ENCODE peak calls at places on chromosomes 1 and 21, in six cellular contexts. One of them, this sample, is unnamed.

GRCh38 chr1:196680107-196680506 is 28.3 kb downstream of the CFH start:
- DNase-seq in mucosa of descending colon: no peak
- DNase-seq in A549: no peak
- DNase-seq in heart left ventricle: no peak
- DNase-seq in breast epithelium: no peak
- DNase-seq in naive thymus-derived CD4-positive, alpha-beta T cell: no peak
- DNase-seq in this sample: no peak

GRCh38 chr1:117009132-117009531 is 7.6 kb downstream of the CD101 start:
- DNase-seq in heart left ventricle: no peak
- DNase-seq in breast epithelium: no peak
- DNase-seq in naive thymus-derived CD4-positive, alpha-beta T cell: peak; percentile 27
- DNase-seq in mucosa of descending colon: no peak
- DNase-seq in A549: no peak
- DNase-seq in this sample: no peak

GRCh38 chr21:45282283-45283018 is 5.2 kb downstream of the POFUT2 start:
- DNase-seq in A549: no peak
- DNase-seq in naive thymus-derived CD4-positive, alpha-beta T cell: no peak
- DNase-seq in breast epithelium: peak; percentile 31
- DNase-seq in heart left ventricle: no peak
- DNase-seq in mucosa of descending colon: no peak
- DNase-seq in this sample: no peak

GRCh38 chr1:68010094-68010493 is 40.3 kb downstream of the DIRAS3 start:
- DNase-seq in naive thymus-derived CD4-positive, alpha-beta T cell: no peak
- DNase-seq in mucosa of descending colon: no peak
- DNase-seq in breast epithelium: no peak
- DNase-seq in heart left ventricle: no peak
- DNase-seq in A549: no peak
- DNase-seq in this sample: no peak

GRCh38 chr1:210123383-210123782 is 109.2 kb upstream of the SERTAD4 start:
- DNase-seq in heart left ventricle: no peak
- DNase-seq in A549: no peak
- DNase-seq in mucosa of descending colon: no peak
- DNase-seq in naive thymus-derived CD4-positive, alpha-beta T cell: no peak
- DNase-seq in breast epithelium: no peak
- DNase-seq in this sample: no peak

GRCh38 chr1:179124866-179125265 is 43.0 kb downstream of the TOR3A start:
- DNase-seq in naive thymus-derived CD4-positive, alpha-beta T cell: no peak
- DNase-seq in heart left ventricle: no peak
- DNase-seq in A549: no peak
- DNase-seq in breast epithelium: no peak
- DNase-seq in mucosa of descending colon: no peak
- DNase-seq in this sample: no peak

GRCh38 chr1:165367375-165367993 is 11.0 kb upstream of the LMX1A start:
- DNase-seq in heart left ventricle: peak; percentile 77
- DNase-seq in naive thymus-derived CD4-positive, alpha-beta T cell: peak; percentile 60
- DNase-seq in mucosa of descending colon: no peak
- DNase-seq in A549: peak; percentile 74
- DNase-seq in breast epithelium: peak; percentile 77
- DNase-seq in this sample: peak; percentile 49

GRCh38 chr21:41740604-41741252 is 26.1 kb downstream of the RIPK4 start:
- DNase-seq in heart left ventricle: peak; percentile 17
- DNase-seq in naive thymus-derived CD4-positive, alpha-beta T cell: no peak
- DNase-seq in A549: no peak
- DNase-seq in breast epithelium: no peak
- DNase-seq in mucosa of descending colon: peak; percentile 41
- DNase-seq in this sample: no peak

GRCh38 chr21:14382486-14382834 is 486 bp downstream of the HSPA13 start:
- DNase-seq in mucosa of descending colon: no peak
- DNase-seq in breast epithelium: no peak
- DNase-seq in naive thymus-derived CD4-positive, alpha-beta T cell: peak; percentile 45
- DNase-seq in A549: no peak
- DNase-seq in heart left ventricle: no peak
- DNase-seq in this sample: no peak

GRCh38 chr1:96865731-96866684 is 144.4 kb downstream of the PTBP2 start:
- DNase-seq in naive thymus-derived CD4-positive, alpha-beta T cell: no peak
- DNase-seq in breast epithelium: no peak
- DNase-seq in A549: no peak
- DNase-seq in mucosa of descending colon: no peak
- DNase-seq in heart left ventricle: no peak
- DNase-seq in this sample: no peak

GRCh38 chr1:234519506-234519905 is 40.5 kb upstream of the TARBP1 start:
- DNase-seq in breast epithelium: no peak
- DNase-seq in mucosa of descending colon: no peak
- DNase-seq in naive thymus-derived CD4-positive, alpha-beta T cell: no peak
- DNase-seq in A549: no peak
- DNase-seq in heart left ventricle: no peak
- DNase-seq in this sample: no peak

GRCh38 chr1:156479093-156480014 is 21.2 kb downstream of the MEF2D start:
- DNase-seq in heart left ventricle: no peak
- DNase-seq in naive thymus-derived CD4-positive, alpha-beta T cell: no peak
- DNase-seq in mucosa of descending colon: no peak
- DNase-seq in A549: no peak
- DNase-seq in breast epithelium: no peak
- DNase-seq in this sample: no peak

GRCh38 chr21:29237110-29238051 is 61.3 kb upstream of the BACH1 start:
- DNase-seq in naive thymus-derived CD4-positive, alpha-beta T cell: no peak
- DNase-seq in A549: no peak
- DNase-seq in breast epithelium: no peak
- DNase-seq in heart left ventricle: no peak
- DNase-seq in mucosa of descending colon: no peak
- DNase-seq in this sample: no peak

GRCh38 chr1:94821636-94822305 is 1.6 kb downstream of the SLC44A3 start:
- DNase-seq in mucosa of descending colon: no peak
- DNase-seq in breast epithelium: no peak
- DNase-seq in heart left ventricle: no peak
- DNase-seq in naive thymus-derived CD4-positive, alpha-beta T cell: no peak
- DNase-seq in A549: no peak
- DNase-seq in this sample: no peak

GRCh38 chr1:227161470-227161869 is 156.8 kb downstream of the CDC42BPA start:
- DNase-seq in naive thymus-derived CD4-positive, alpha-beta T cell: no peak
- DNase-seq in breast epithelium: no peak
- DNase-seq in heart left ventricle: no peak
- DNase-seq in A549: no peak
- DNase-seq in mucosa of descending colon: no peak
- DNase-seq in this sample: no peak

GRCh38 chr1:15737324-15738319 is 1.6 kb downstream of the SLC25A34 start:
- DNase-seq in A549: no peak
- DNase-seq in naive thymus-derived CD4-positive, alpha-beta T cell: no peak
- DNase-seq in mucosa of descending colon: no peak
- DNase-seq in breast epithelium: no peak
- DNase-seq in heart left ventricle: no peak
- DNase-seq in this sample: no peak

GRCh38 chr1:87620807-87621206 is 292.1 kb downstream of the LMO4 start:
- DNase-seq in breast epithelium: no peak
- DNase-seq in heart left ventricle: no peak
- DNase-seq in mucosa of descending colon: no peak
- DNase-seq in naive thymus-derived CD4-positive, alpha-beta T cell: no peak
- DNase-seq in A549: no peak
- DNase-seq in this sample: no peak

GRCh38 chr1:37485902-37486679 is 11.7 kb downstream of the ZC3H12A start:
- DNase-seq in mucosa of descending colon: no peak
- DNase-seq in naive thymus-derived CD4-positive, alpha-beta T cell: no peak
- DNase-seq in A549: no peak
- DNase-seq in heart left ventricle: no peak
- DNase-seq in breast epithelium: no peak
- DNase-seq in this sample: no peak

GRCh38 chr21:42997053-42997452 is 22.7 kb downstream of the PKNOX1 start:
- DNase-seq in heart left ventricle: peak; percentile 64
- DNase-seq in mucosa of descending colon: no peak
- DNase-seq in naive thymus-derived CD4-positive, alpha-beta T cell: no peak
- DNase-seq in A549: no peak
- DNase-seq in breast epithelium: no peak
- DNase-seq in this sample: no peak

DNA sequence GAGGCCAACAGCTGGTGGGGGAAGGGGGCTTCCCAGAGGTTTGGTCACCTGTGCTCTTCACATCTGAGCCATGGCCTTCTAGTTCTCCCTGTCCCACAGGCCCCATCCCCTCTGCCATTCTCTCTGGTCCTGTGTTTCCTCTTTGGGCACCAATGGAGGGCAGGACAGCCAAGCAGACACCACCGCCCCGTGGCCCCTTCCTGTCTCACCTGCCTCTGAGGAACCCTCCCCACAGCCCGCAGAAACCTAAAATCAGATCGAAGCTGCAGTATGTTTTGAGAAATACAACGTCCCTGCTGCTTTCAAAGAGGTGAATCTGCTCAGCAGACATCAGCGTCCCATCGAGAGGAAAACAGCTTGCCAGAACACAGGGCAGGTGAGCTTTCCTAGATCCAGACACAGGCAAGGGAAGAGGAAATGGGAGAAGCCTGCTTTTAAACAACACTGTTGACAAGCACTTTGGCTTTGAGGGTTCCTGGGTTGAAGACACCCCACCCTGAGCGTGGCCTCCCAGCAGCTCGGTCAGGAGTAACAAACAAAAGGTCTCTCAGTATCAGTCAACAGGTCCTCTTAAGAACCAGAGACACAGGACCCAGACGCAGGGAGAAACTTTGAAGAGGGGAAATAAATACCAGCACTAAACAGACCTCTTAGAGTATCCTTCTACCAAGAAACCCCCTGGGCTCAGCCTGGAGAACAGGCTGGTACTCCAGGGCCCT is 2.3 kb downstream of the PANK4 start:
- DNase-seq in breast epithelium: no peak
- DNase-seq in mucosa of descending colon: no peak
- DNase-seq in heart left ventricle: no peak
- DNase-seq in A549: no peak
- DNase-seq in naive thymus-derived CD4-positive, alpha-beta T cell: peak; percentile 45
- DNase-seq in this sample: no peak
- H3K4me1 ChIP-seq in breast epithelium: peaks cover 25% of the 10 kb centered on the region
- H3K4me1 ChIP-seq in mucosa of descending colon: peaks cover 40% of the 10 kb centered on the region
- H3K4me1 ChIP-seq in heart left ventricle: peaks cover 23% of the 10 kb centered on the region
- H3K4me1 ChIP-seq in A549: peaks cover 34% of the 10 kb centered on the region
- H3K4me1 ChIP-seq in naive thymus-derived CD4-positive, alpha-beta T cell: peaks cover 40% of the 10 kb centered on the region
- H3K4me1 ChIP-seq in this sample: peaks cover 37% of the 10 kb centered on the region

GRCh38 chr1:112247036-112247597 is 148.9 kb upstream of the CTTNBP2NL start:
- DNase-seq in heart left ventricle: no peak
- DNase-seq in A549: no peak
- DNase-seq in mucosa of descending colon: no peak
- DNase-seq in breast epithelium: no peak
- DNase-seq in naive thymus-derived CD4-positive, alpha-beta T cell: no peak
- DNase-seq in this sample: no peak

GRCh38 chr1:112237983-112238515 is 158.0 kb upstream of the CTTNBP2NL start:
- DNase-seq in A549: no peak
- DNase-seq in heart left ventricle: no peak
- DNase-seq in breast epithelium: no peak
- DNase-seq in naive thymus-derived CD4-positive, alpha-beta T cell: no peak
- DNase-seq in mucosa of descending colon: no peak
- DNase-seq in this sample: no peak

GRCh38 chr1:112245114-112245513 is 150.9 kb upstream of the CTTNBP2NL start:
- DNase-seq in heart left ventricle: no peak
- DNase-seq in mucosa of descending colon: no peak
- DNase-seq in breast epithelium: no peak
- DNase-seq in naive thymus-derived CD4-positive, alpha-beta T cell: no peak
- DNase-seq in A549: no peak
- DNase-seq in this sample: no peak

GRCh38 chr1:112239953-112240352 is 156.1 kb upstream of the CTTNBP2NL start:
- DNase-seq in mucosa of descending colon: no peak
- DNase-seq in heart left ventricle: no peak
- DNase-seq in naive thymus-derived CD4-positive, alpha-beta T cell: no peak
- DNase-seq in A549: no peak
- DNase-seq in breast epithelium: no peak
- DNase-seq in this sample: no peak

DNA sequence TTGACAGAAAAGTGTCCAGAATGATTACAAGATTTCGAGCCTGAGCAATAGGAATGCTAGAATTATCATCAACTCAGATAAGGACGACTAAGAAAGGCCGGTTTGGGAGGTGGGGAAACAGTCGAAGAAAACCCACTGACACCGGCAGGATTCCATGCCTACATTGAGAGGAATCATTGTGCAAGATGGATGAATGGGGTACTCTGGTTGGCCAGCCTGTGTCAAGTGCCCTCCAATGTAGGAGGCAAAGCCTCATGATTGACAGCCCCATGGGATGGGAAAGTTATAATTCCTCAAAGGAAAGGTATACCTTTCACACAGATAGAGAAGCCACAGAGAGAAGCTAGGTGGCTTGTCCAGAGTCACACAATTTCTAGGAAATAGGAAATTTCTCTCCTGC is 153.5 kb upstream of the CTTNBP2NL start:
- DNase-seq in mucosa of descending colon: no peak
- DNase-seq in breast epithelium: no peak
- DNase-seq in heart left ventricle: no peak
- DNase-seq in naive thymus-derived CD4-positive, alpha-beta T cell: no peak
- DNase-seq in A549: no peak
- DNase-seq in this sample: no peak
- H3K4me1 ChIP-seq in mucosa of descending colon: peaks cover 4% of the 10 kb centered on the region
- H3K4me1 ChIP-seq in breast epithelium: no peaks in the 10 kb centered on the region
- H3K4me1 ChIP-seq in heart left ventricle: no peaks in the 10 kb centered on the region
- H3K4me1 ChIP-seq in naive thymus-derived CD4-positive, alpha-beta T cell: no peaks in the 10 kb centered on the region
- H3K4me1 ChIP-seq in A549: no peaks in the 10 kb centered on the region
- H3K4me1 ChIP-seq in this sample: no peaks in the 10 kb centered on the region

GRCh38 chr1:161773791-161774190 is 7.7 kb downstream of the ATF6 start:
- DNase-seq in A549: no peak
- DNase-seq in heart left ventricle: no peak
- DNase-seq in naive thymus-derived CD4-positive, alpha-beta T cell: no peak
- DNase-seq in breast epithelium: no peak
- DNase-seq in mucosa of descending colon: no peak
- DNase-seq in this sample: no peak

GRCh38 chr1:161771166-161771565 is 5.0 kb downstream of the ATF6 start:
- DNase-seq in breast epithelium: no peak
- DNase-seq in heart left ventricle: no peak
- DNase-seq in naive thymus-derived CD4-positive, alpha-beta T cell: no peak
- DNase-seq in A549: no peak
- DNase-seq in mucosa of descending colon: no peak
- DNase-seq in this sample: no peak

GRCh38 chr1:161771973-161772372 is 5.9 kb downstream of the ATF6 start:
- DNase-seq in breast epithelium: no peak
- DNase-seq in mucosa of descending colon: no peak
- DNase-seq in naive thymus-derived CD4-positive, alpha-beta T cell: no peak
- DNase-seq in A549: no peak
- DNase-seq in heart left ventricle: no peak
- DNase-seq in this sample: no peak

GRCh38 chr1:161770250-161770649 is 4.1 kb downstream of the ATF6 start:
- DNase-seq in naive thymus-derived CD4-positive, alpha-beta T cell: no peak
- DNase-seq in heart left ventricle: no peak
- DNase-seq in breast epithelium: no peak
- DNase-seq in mucosa of descending colon: no peak
- DNase-seq in A549: no peak
- DNase-seq in this sample: no peak

DNA sequence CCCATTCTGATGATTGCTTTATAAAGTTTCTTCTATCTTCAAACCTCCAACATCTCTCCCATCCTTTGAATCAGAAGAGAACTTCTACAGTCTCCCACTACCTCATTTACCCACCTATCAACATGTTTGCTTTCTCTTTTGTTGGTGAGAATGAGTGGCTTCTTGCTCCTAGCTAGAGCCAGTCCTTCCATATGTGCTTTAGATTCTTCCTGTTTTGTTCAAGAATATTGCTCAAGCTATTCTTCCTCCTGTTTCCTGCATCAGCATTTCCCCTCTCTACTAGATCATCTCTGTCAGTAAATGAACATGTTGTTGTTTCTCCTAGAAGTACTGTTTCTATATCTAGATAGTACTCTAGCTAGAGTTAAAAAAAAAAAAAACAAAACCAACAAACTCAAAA is 6.3 kb downstream of the ATF6 start:
- DNase-seq in A549: no peak
- DNase-seq in naive thymus-derived CD4-positive, alpha-beta T cell: no peak
- DNase-seq in mucosa of descending colon: no peak
- DNase-seq in heart left ventricle: no peak
- DNase-seq in breast epithelium: no peak
- DNase-seq in this sample: no peak
- H3K4me1 ChIP-seq in A549: peaks cover 4% of the 10 kb centered on the region
- H3K4me1 ChIP-seq in naive thymus-derived CD4-positive, alpha-beta T cell: peaks cover 38% of the 10 kb centered on the region
- H3K4me1 ChIP-seq in mucosa of descending colon: peaks cover 2% of the 10 kb centered on the region
- H3K4me1 ChIP-seq in heart left ventricle: peaks cover 4% of the 10 kb centered on the region
- H3K4me1 ChIP-seq in breast epithelium: no peaks in the 10 kb centered on the region
- H3K4me1 ChIP-seq in this sample: peaks cover 22% of the 10 kb centered on the region

GRCh38 chr1:182841368-182841988 is 2.3 kb downstream of the DHX9 start:
- DNase-seq in A549: peak; percentile 41
- DNase-seq in breast epithelium: no peak
- DNase-seq in naive thymus-derived CD4-positive, alpha-beta T cell: no peak
- DNase-seq in mucosa of descending colon: no peak
- DNase-seq in heart left ventricle: no peak
- DNase-seq in this sample: no peak
- H3K4me1 ChIP-seq in A549: peaks cover 30% of the 10 kb centered on the region
- H3K4me1 ChIP-seq in breast epithelium: no peaks in the 10 kb centered on the region
- H3K4me1 ChIP-seq in naive thymus-derived CD4-positive, alpha-beta T cell: peaks cover 22% of the 10 kb centered on the region
- H3K4me1 ChIP-seq in mucosa of descending colon: peaks cover 26% of the 10 kb centered on the region
- H3K4me1 ChIP-seq in heart left ventricle: no peaks in the 10 kb centered on the region
- H3K4me1 ChIP-seq in this sample: peaks cover 47% of the 10 kb centered on the region